ENCODE peak calls at places on chromosomes 13 and 19, in eight cellular contexts. Y is stimulated activated CD4-positive, alpha-beta T cell treated with anti-CD3 and anti-CD28 coated beads, Interleukin-1b, Interleukin-23, amount 100 ng/mL, for 4 hours; J is activated T-helper 1 cell treated with Interleukin-2 at 50 U/mL for 16 hours; I is mesendoderm; N is choroid plexus epithelial cell; R is substantia nigra; M is left colon; P is neural progenitor cell. D is an unnamed sample.

GRCh38 chr13:71922191-71922590 is 55.2 kb upstream of the DACH1 start:
- DNase-seq in Y (no peak), J (no peak), I (no peak), N (peak), R (no peak), M (no peak), P (no peak), D (no peak)

GRCh38 chr19:18029617-18030338 is 21.8 kb downstream of the ARRDC2 start:
- DNase-seq in Y (no peak), J (no peak), I (no peak), N (no peak), R (peak), M (no peak), P (no peak), D (no peak)

GRCh38 chr19:18672606-18673337 is 10.7 kb upstream of the CRTC1 start:
- DNase-seq in Y (no peak), J (no peak), I (peak), N (peak), R (no peak), M (no peak), P (peak), D (no peak)

GRCh38 chr13:77979721-77980377 is 61.2 kb upstream of the EDNRB start:
- DNase-seq in Y (no peak), J (no peak), I (peak), N (no peak), R (no peak), M (no peak), P (no peak), D (no peak)

GRCh38 chr19:4224470-4224869 is 4.9 kb upstream of the EBI3 start:
- DNase-seq in Y (no peak), J (no peak), I (no peak), N (no peak), R (no peak), M (no peak), P (no peak), D (no peak)

GRCh38 chr19:42401365-42402303 is 11.5 kb upstream of the CNFN start:
- DNase-seq in Y (peak), J (peak), I (peak), N (peak), R (no peak), M (peak), P (peak), D (peak)

GRCh38 chr13:99929866-99930265 is 41.7 kb downstream of the ZIC5 start:
- DNase-seq in Y (no peak), J (no peak), I (no peak), N (no peak), R (no peak), M (no peak), P (no peak), D (no peak)

GRCh38 chr19:17346109-17346671 is 8.8 kb downstream of the GTPBP3 start:
- DNase-seq in Y (peak), J (peak), I (peak), N (peak), R (no peak), M (peak), P (peak), D (peak)

GRCh38 chr19:10417598-10418280 is 2.6 kb upstream of the PDE4A start:
- DNase-seq in Y (no peak), J (no peak), I (peak), N (peak), R (no peak), M (no peak), P (peak), D (peak)

GRCh38 chr19:16920816-16921529 is 32.2 kb downstream of the F2RL3 start:
- DNase-seq in Y (no peak), J (no peak), I (peak), N (peak), R (no peak), M (no peak), P (no peak), D (no peak)

GRCh38 chr13:106104281-106104901 is 431.1 kb downstream of the EFNB2 start:
- DNase-seq in Y (no peak), J (no peak), I (peak), N (peak), R (no peak), M (no peak), P (peak), D (no peak)

GRCh38 chr13:31663880-31664585 is 75.3 kb upstream of the RXFP2 start:
- DNase-seq in Y (no peak), J (no peak), I (peak), N (no peak), R (no peak), M (no peak), P (peak), D (no peak)

GRCh38 chr19:12954150-12954962 is 2.7 kb downstream of the GADD45GIP1 start:
- DNase-seq in Y (no peak), J (no peak), I (no peak), N (no peak), R (no peak), M (no peak), P (no peak), D (no peak)

GRCh38 chr13:66879971-66880370 is 350.2 kb downstream of the PCDH9 start:
- DNase-seq in Y (no peak), J (no peak), I (no peak), N (no peak), R (no peak), M (no peak), P (no peak), D (no peak)